ENCODE peak calls at places on chromosome 11, in four cellular contexts. One of them, this sample, is unnamed.

GRCh38 chr11:110833033-110833484 is 120.8 kb upstream of the ARHGAP20 start:
- DNase-seq in A549: no peak
- DNase-seq in MM.1S: no peak
- DNase-seq in mesendoderm: no peak
- DNase-seq in this sample: no peak

GRCh38 chr11:99513368-99513767 is 492.6 kb downstream of the CNTN5 start:
- DNase-seq in A549: no peak
- DNase-seq in MM.1S: no peak
- DNase-seq in mesendoderm: no peak
- DNase-seq in this sample: no peak

GRCh38 chr11:116798368-116798767 is 6.7 kb upstream of the APOA5 start:
- DNase-seq in mesendoderm: no peak
- DNase-seq in MM.1S: no peak
- DNase-seq in A549: no peak
- DNase-seq in this sample: no peak

GRCh38 chr11:106939157-106939556 is 79.1 kb downstream of the GUCY1A2 start:
- DNase-seq in MM.1S: no peak
- DNase-seq in mesendoderm: no peak
- DNase-seq in A549: no peak
- DNase-seq in this sample: no peak

GRCh38 chr11:72432347-72433287 is 1.7 kb downstream of the CLPB start:
- DNase-seq in mesendoderm: no peak
- DNase-seq in A549: no peak
- DNase-seq in MM.1S: no peak
- DNase-seq in this sample: no peak

GRCh38 chr11:118921121-118921928 is 4.4 kb downstream of the BCL9L start:
- DNase-seq in mesendoderm: peak
- DNase-seq in MM.1S: no peak
- DNase-seq in A549: no peak
- DNase-seq in this sample: no peak

GRCh38 chr11:119829407-119829806 is 100.4 kb upstream of the NECTIN1 start:
- DNase-seq in mesendoderm: no peak
- DNase-seq in MM.1S: no peak
- DNase-seq in A549: no peak
- DNase-seq in this sample: no peak

GRCh38 chr11:20158597-20159257 is 1.5 kb downstream of the DBX1 start:
- DNase-seq in mesendoderm: peak
- DNase-seq in MM.1S: no peak
- DNase-seq in A549: no peak
- DNase-seq in this sample: no peak

GRCh38 chr11:117859713-117860112 is 16.7 kb downstream of the FXYD6 start:
- DNase-seq in MM.1S: no peak
- DNase-seq in mesendoderm: no peak
- DNase-seq in A549: no peak
- DNase-seq in this sample: no peak

GRCh38 chr11:86046111-86046510 is 22.8 kb downstream of the PICALM start:
- DNase-seq in mesendoderm: no peak
- DNase-seq in A549: no peak
- DNase-seq in MM.1S: no peak
- DNase-seq in this sample: no peak

GRCh38 chr11:56188602-56189001 is 12.2 kb downstream of the OR5J2 start:
- DNase-seq in mesendoderm: no peak
- DNase-seq in A549: no peak
- DNase-seq in MM.1S: no peak
- DNase-seq in this sample: no peak

GRCh38 chr11:134048028-134048427 is 20.8 kb upstream of the JAM3 start:
- DNase-seq in A549: no peak
- DNase-seq in mesendoderm: no peak
- DNase-seq in MM.1S: no peak
- DNase-seq in this sample: no peak

GRCh38 chr11:129374081-129374992 is 1.3 kb upstream of the BARX2 start:
- DNase-seq in MM.1S: peak
- DNase-seq in mesendoderm: peak
- DNase-seq in A549: no peak
- DNase-seq in this sample: no peak

GRCh38 chr11:102225689-102226562 is 91.4 kb upstream of the BIRC3 start:
- DNase-seq in mesendoderm: no peak
- DNase-seq in A549: no peak
- DNase-seq in MM.1S: no peak
- DNase-seq in this sample: no peak

GRCh38 chr11:78646564-78647185 is 72.0 kb upstream of the NARS2 start:
- DNase-seq in MM.1S: peak
- DNase-seq in A549: peak
- DNase-seq in mesendoderm: peak
- DNase-seq in this sample: peak

GRCh38 chr11:60905551-60906113 is 753 bp downstream of the PRPF19 start:
- DNase-seq in MM.1S: peak
- DNase-seq in A549: no peak
- DNase-seq in mesendoderm: peak
- DNase-seq in this sample: no peak

GRCh38 chr11:127496165-127496564 is 495.6 kb upstream of the KIRREL3 start:
- DNase-seq in MM.1S: no peak
- DNase-seq in mesendoderm: no peak
- DNase-seq in A549: no peak
- DNase-seq in this sample: no peak

GRCh38 chr11:7965386-7965785 is at the start of gene NLRP10:
- DNase-seq in A549: no peak
- DNase-seq in MM.1S: no peak
- DNase-seq in mesendoderm: no peak
- DNase-seq in this sample: no peak

GRCh38 chr11:133605493-133605892 is 73.2 kb upstream of the OPCML start:
- DNase-seq in mesendoderm: peak
- DNase-seq in A549: no peak
- DNase-seq in MM.1S: no peak
- DNase-seq in this sample: no peak

GRCh38 chr11:128716661-128717210 is 22.9 kb downstream of the FLI1 start:
- DNase-seq in MM.1S: peak
- DNase-seq in A549: no peak
- DNase-seq in mesendoderm: no peak
- DNase-seq in this sample: no peak

GRCh38 chr11:34379081-34379480 is 21.3 kb upstream of the ABTB2 start:
- DNase-seq in A549: no peak
- DNase-seq in MM.1S: no peak
- DNase-seq in mesendoderm: no peak
- DNase-seq in this sample: no peak

GRCh38 chr11:116513894-116514293 is 258.9 kb downstream of the BUD13 start:
- DNase-seq in MM.1S: peak
- DNase-seq in mesendoderm: peak
- DNase-seq in A549: no peak
- DNase-seq in this sample: no peak

GRCh38 chr11:118903204-118904015 is 19.7 kb downstream of the CXCR5 start:
- DNase-seq in A549: no peak
- DNase-seq in MM.1S: no peak
- DNase-seq in mesendoderm: no peak
- DNase-seq in this sample: no peak

GRCh38 chr11:503179-503981 is 3.7 kb downstream of the RNH1 start:
- DNase-seq in mesendoderm: no peak
- DNase-seq in MM.1S: no peak
- DNase-seq in A549: no peak
- DNase-seq in this sample: no peak

GRCh38 chr11:88377151-88377550 is 39.6 kb upstream of the CTSC start:
- DNase-seq in A549: no peak
- DNase-seq in mesendoderm: no peak
- DNase-seq in MM.1S: no peak
- DNase-seq in this sample: no peak

GRCh38 chr11:34345012-34345804 is 12.6 kb downstream of the ABTB2 start:
- DNase-seq in mesendoderm: no peak
- DNase-seq in MM.1S: no peak
- DNase-seq in A549: peak
- DNase-seq in this sample: no peak

GRCh38 chr11:44424841-44425240 is 114.9 kb upstream of the ALX4 start:
- DNase-seq in MM.1S: no peak
- DNase-seq in A549: no peak
- DNase-seq in mesendoderm: peak
- DNase-seq in this sample: no peak

GRCh38 chr11:96456111-96456510 is 66.3 kb downstream of the JRKL start:
- DNase-seq in A549: no peak
- DNase-seq in MM.1S: no peak
- DNase-seq in mesendoderm: no peak
- DNase-seq in this sample: peak

GRCh38 chr11:82356316-82356715 is 377.3 kb downstream of the FAM181B start:
- DNase-seq in A549: no peak
- DNase-seq in MM.1S: no peak
- DNase-seq in mesendoderm: peak
- DNase-seq in this sample: no peak

GRCh38 chr11:69307871-69308381 is 14.0 kb downstream of the MYEOV start:
- DNase-seq in A549: no peak
- DNase-seq in MM.1S: no peak
- DNase-seq in mesendoderm: no peak
- DNase-seq in this sample: no peak

GRCh38 chr11:134861490-134862107 is 449.6 kb upstream of the B3GAT1 start:
- DNase-seq in mesendoderm: no peak
- DNase-seq in MM.1S: no peak
- DNase-seq in A549: no peak
- DNase-seq in this sample: no peak

GRCh38 chr11:122748968-122749687 is 89.2 kb upstream of the CRTAM start:
- DNase-seq in mesendoderm: no peak
- DNase-seq in MM.1S: peak
- DNase-seq in A549: no peak
- DNase-seq in this sample: no peak

GRCh38 chr11:90468923-90469322 is 246.1 kb upstream of the CHORDC1 start:
- DNase-seq in MM.1S: no peak
- DNase-seq in mesendoderm: no peak
- DNase-seq in A549: no peak
- DNase-seq in this sample: no peak

GRCh38 chr11:22510741-22511140 is 114.9 kb downstream of the FANCF start:
- DNase-seq in mesendoderm: no peak
- DNase-seq in MM.1S: no peak
- DNase-seq in A549: no peak
- DNase-seq in this sample: no peak

GRCh38 chr11:134034496-134035381 is 34.1 kb upstream of the JAM3 start:
- DNase-seq in mesendoderm: no peak
- DNase-seq in MM.1S: no peak
- DNase-seq in A549: no peak
- DNase-seq in this sample: no peak

GRCh38 chr11:93330446-93330984 is at the start of gene DEUP1:
- DNase-seq in A549: peak
- DNase-seq in mesendoderm: peak
- DNase-seq in MM.1S: peak
- DNase-seq in this sample: no peak

GRCh38 chr11:66067640-66068039 is 2.4 kb upstream of the PACS1 start:
- DNase-seq in MM.1S: no peak
- DNase-seq in A549: no peak
- DNase-seq in mesendoderm: no peak
- DNase-seq in this sample: no peak
- H3K27ac ChIP-seq in MM.1S: peak
- H3K27ac ChIP-seq in A549: peak
- H3K27ac ChIP-seq in mesendoderm: no peak
- H3K27ac ChIP-seq in this sample: no peak

GRCh38 chr11:45900916-45901617 is 6.0 kb downstream of the FREY1 start:
- DNase-seq in A549: no peak
- DNase-seq in mesendoderm: no peak
- DNase-seq in MM.1S: no peak
- DNase-seq in this sample: no peak
- H3K4me3 ChIP-seq in A549: peak
- H3K4me3 ChIP-seq in mesendoderm: no peak
- H3K4me3 ChIP-seq in MM.1S: no peak
- H3K4me3 ChIP-seq in this sample: no peak

GRCh38 chr11:61907871-61908729 is 9.3 kb downstream of the RAB3IL1 start:
- DNase-seq in A549: no peak
- DNase-seq in MM.1S: no peak
- DNase-seq in mesendoderm: no peak
- DNase-seq in this sample: no peak

GRCh38 chr11:61911124-61911700 is 6.2 kb downstream of the RAB3IL1 start:
- DNase-seq in A549: no peak
- DNase-seq in mesendoderm: no peak
- DNase-seq in MM.1S: no peak
- DNase-seq in this sample: no peak

GRCh38 chr11:61907282-61907681 is 10.1 kb downstream of the RAB3IL1 start:
- DNase-seq in MM.1S: no peak
- DNase-seq in mesendoderm: no peak
- DNase-seq in A549: no peak
- DNase-seq in this sample: no peak

GRCh38 chr11:61910473-61911123 is 6.8 kb downstream of the RAB3IL1 start:
- DNase-seq in MM.1S: no peak
- DNase-seq in A549: no peak
- DNase-seq in mesendoderm: no peak
- DNase-seq in this sample: no peak

DNA sequence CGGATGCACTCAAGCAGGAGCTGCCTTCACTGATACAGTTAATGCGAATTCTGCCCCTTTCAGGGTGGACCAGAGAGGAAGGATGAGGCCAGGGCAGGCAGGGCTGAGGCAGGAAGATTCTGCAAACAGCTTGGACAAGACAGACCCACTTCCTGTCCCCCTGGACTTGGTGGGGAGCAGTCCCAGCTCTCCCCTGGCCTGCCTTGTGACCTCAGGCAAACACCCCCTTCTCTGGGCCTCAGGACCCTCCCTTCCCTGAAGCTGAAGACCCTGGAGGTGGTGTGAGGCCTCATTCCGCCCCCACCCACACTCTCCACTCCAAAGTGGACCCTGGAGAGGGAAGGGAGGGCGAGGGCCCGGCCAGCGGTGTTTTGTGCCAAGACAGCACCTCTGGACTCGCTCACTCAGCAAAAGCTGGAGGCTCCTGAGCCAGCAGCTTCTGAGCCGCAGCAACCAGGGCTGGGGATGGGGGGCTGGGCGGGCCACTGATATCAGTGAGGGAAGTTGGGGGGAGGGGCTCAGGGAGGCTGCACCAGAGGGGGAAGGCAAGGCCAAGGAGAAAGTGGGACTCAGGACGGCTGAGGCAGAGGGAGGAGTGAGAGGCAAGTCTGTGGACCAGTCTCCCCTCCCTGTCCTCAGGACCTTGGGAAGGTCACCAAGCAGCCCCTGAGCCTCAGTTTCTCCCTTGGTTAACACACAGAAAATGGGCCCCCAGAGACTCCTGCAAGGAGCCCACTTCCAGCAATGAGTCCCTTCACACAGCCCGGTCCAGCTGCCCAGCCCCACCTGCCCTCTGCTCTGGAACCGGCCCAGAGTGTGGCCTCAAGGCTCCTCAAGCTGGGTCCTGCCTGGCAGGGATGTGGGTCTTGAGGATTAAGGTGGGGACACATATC is 8.4 kb downstream of the RAB3IL1 start:
- DNase-seq in mesendoderm: no peak
- DNase-seq in MM.1S: peak
- DNase-seq in A549: no peak
- DNase-seq in this sample: no peak
- H3K27ac ChIP-seq in mesendoderm: no peak
- H3K27ac ChIP-seq in MM.1S: no peak
- H3K27ac ChIP-seq in A549: no peak
- H3K27ac ChIP-seq in this sample: no peak

GRCh38 chr11:15143855-15144254 is 29.1 kb downstream of the INSC start:
- DNase-seq in A549: no peak
- DNase-seq in MM.1S: no peak
- DNase-seq in mesendoderm: no peak
- DNase-seq in this sample: no peak

GRCh38 chr11:15146271-15147003 is 31.7 kb downstream of the INSC start:
- DNase-seq in MM.1S: no peak
- DNase-seq in A549: no peak
- DNase-seq in mesendoderm: peak
- DNase-seq in this sample: no peak

GRCh38 chr11:15148181-15148580 is 33.5 kb downstream of the INSC start:
- DNase-seq in mesendoderm: no peak
- DNase-seq in MM.1S: no peak
- DNase-seq in A549: no peak
- DNase-seq in this sample: no peak

GRCh38 chr11:15145151-15145550 is 30.4 kb downstream of the INSC start:
- DNase-seq in mesendoderm: no peak
- DNase-seq in MM.1S: no peak
- DNase-seq in A549: no peak
- DNase-seq in this sample: no peak

GRCh38 chr11:15145635-15146034 is 30.9 kb downstream of the INSC start:
- DNase-seq in mesendoderm: peak
- DNase-seq in MM.1S: no peak
- DNase-seq in A549: no peak
- DNase-seq in this sample: no peak
- H3K4me3 ChIP-seq in mesendoderm: no peak
- H3K4me3 ChIP-seq in MM.1S: no peak
- H3K4me3 ChIP-seq in A549: no peak
- H3K4me3 ChIP-seq in this sample: no peak

This sample was measured in iPS DF 6.9.